ENCODE peak calls at places on chromosomes 7 and 10, in ten cellular contexts. O, U, T, Z, Y, J, G, R, M and W are unnamed samples.
A peak's percentile ranks its signal among the peaks of the same experiment; 100 is the strongest.

GRCh38 chr7:108054537-108054936 is 51.6 kb upstream of the LAMB1 start:
- DNase-seq in T (no peak), Y (no peak), U (no peak), J (no peak), G (no peak), O (no peak), M (no peak), Z (no peak), R (no peak), W (no peak)

GRCh38 chr10:129236411-129236810 is 230.6 kb upstream of the MGMT start:
- DNase-seq in J (no peak), Z (no peak), T (no peak), Y (no peak), R (no peak), U (no peak), G (no peak), O (no peak), M (no peak), W (no peak)

GRCh38 chr7:48660482-48660881 is 263.9 kb upstream of the CDC14C start:
- DNase-seq in T (no peak), M (no peak), U (no peak), O (no peak), R (no peak), G (no peak), Y (no peak), J (no peak), Z (no peak), W (no peak)

GRCh38 chr7:138468244-138469123 is 8.4 kb downstream of the TRIM24 start:
- DNase-seq in M (no peak), Y (no peak), Z (no peak), J (no peak), G (no peak), R (no peak), U (no peak), T (no peak), O (no peak), W (no peak)

GRCh38 chr7:102167254-102167653 is 119.4 kb upstream of the SH2B2 start:
- DNase-seq in Y (no peak), Z (no peak), O (no peak), J (no peak), T (no peak), M (no peak), R (no peak), U (no peak), G (no peak), W (no peak)

GRCh38 chr10:4546500-4546899 is 279.5 kb upstream of the AKR1E2 start:
- DNase-seq in R (no peak), T (no peak), J (peak; percentile 47), M (no peak), O (no peak), Y (no peak), U (no peak), G (peak; percentile 24), Z (peak; percentile 67), W (no peak)

GRCh38 chr10:59243611-59244195 is 67.3 kb downstream of the PHYHIPL start:
- DNase-seq in T (no peak), O (no peak), U (no peak), R (no peak), J (no peak), Y (no peak), Z (no peak), G (no peak), M (no peak), W (no peak)

GRCh38 chr7:32532716-32533115 is 37.4 kb downstream of the AVL9 start:
- DNase-seq in U (no peak), J (no peak), Z (no peak), T (peak; percentile 54), O (no peak), M (no peak), Y (no peak), G (no peak), R (no peak), W (peak; percentile 42)

GRCh38 chr7:151248191-151249033 is at the start of gene SMARCD3:
- DNase-seq in O (peak; percentile 31), Z (peak; percentile 67), J (peak; percentile 52), M (no peak), R (no peak), Y (peak; percentile 30), T (peak; percentile 74), G (peak; percentile 69), U (no peak), W (peak; percentile 91)